ENCODE peak calls at places on chromosomes 6 and 20, in ten cellular contexts. K, D, X, I, M, O, B, V, W and N are unnamed samples.

GRCh38 chr6:136468711-136469110 is 81.5 kb downstream of the MAP7 start:
- DNase-seq in K (no peak), V (no peak), O (no peak), X (no peak), W (no peak), I (no peak), B (no peak), M (no peak), D (no peak), N (no peak)

GRCh38 chr20:48215536-48215935 is 430.3 kb upstream of the SULF2 start:
- DNase-seq in B (no peak), D (no peak), O (no peak), I (no peak), K (no peak), X (no peak), W (no peak), V (no peak), M (no peak), N (no peak)

GRCh38 chr20:51562334-51563140 is 20.0 kb upstream of the NFATC2 start:
- DNase-seq in M (peak; percentile 95), X (peak; percentile 25), B (no peak), V (no peak), D (peak; percentile 85), O (peak; percentile 61), I (peak; percentile 31), W (peak; percentile 34), K (peak; percentile 57), N (peak; percentile 35)

GRCh38 chr6:34875292-34876213 is 12.3 kb downstream of the TAF11 start:
- DNase-seq in O (no peak), B (no peak), W (no peak), K (no peak), V (no peak), I (no peak), X (no peak), M (no peak), D (no peak), N (no peak)

GRCh38 chr20:23161244-23161875 is 75.2 kb upstream of the CD93 start:
- DNase-seq in W (peak; percentile 65), K (no peak), V (no peak), B (no peak), M (no peak), I (no peak), D (no peak), O (no peak), X (no peak), N (no peak)

GRCh38 chr6:15588966-15589634 is 73.7 kb downstream of the DTNBP1 start:
- DNase-seq in X (no peak), D (no peak), B (no peak), I (no peak), M (no peak), V (no peak), O (no peak), W (no peak), K (no peak), N (peak; percentile 19)

GRCh38 chr6:166627875-166628849 is 1.1 kb upstream of the RPS6KA2 start:
- DNase-seq in V (no peak), I (peak; percentile 43), X (peak; percentile 60), D (peak; percentile 65), O (peak; percentile 79), M (peak; percentile 94), K (peak; percentile 76), B (peak; percentile 25), W (peak; percentile 78), N (peak; percentile 71)

GRCh38 chr6:84137989-84138575 is 89.4 kb downstream of the CEP162 start:
- DNase-seq in K (no peak), X (no peak), M (no peak), O (no peak), I (no peak), W (no peak), B (no peak), D (no peak), V (no peak), N (no peak)

GRCh38 chr20:11153819-11154218 is 480.0 kb upstream of the JAG1 start:
- DNase-seq in D (no peak), W (no peak), M (no peak), I (no peak), O (no peak), B (no peak), V (no peak), K (no peak), X (no peak), N (no peak)

GRCh38 chr6:133997267-133997666 is 44.2 kb downstream of the TBPL1 start:
- DNase-seq in W (no peak), O (no peak), I (no peak), X (no peak), B (no peak), D (no peak), M (no peak), K (no peak), V (no peak), N (no peak)

GRCh38 chr6:104207635-104208034 is 652.1 kb downstream of the HACE1 start:
- DNase-seq in I (no peak), K (no peak), O (no peak), B (no peak), W (no peak), M (no peak), V (no peak), X (no peak), D (no peak), N (no peak)

GRCh38 chr20:7843613-7844012 is 96.6 kb downstream of the HAO1 start:
- DNase-seq in D (no peak), B (no peak), O (no peak), K (no peak), I (no peak), W (peak; percentile 24), M (peak; percentile 87), X (no peak), V (no peak), N (no peak)

GRCh38 chr6:146543211-146543939 is at the start of gene RAB32:
- DNase-seq in I (peak; percentile 32), B (peak; percentile 89), V (peak; percentile 73), W (peak; percentile 97), K (peak; percentile 94), D (peak; percentile 90), M (peak; percentile 97), X (peak; percentile 29), O (peak; percentile 92), N (peak; percentile 76)

GRCh38 chr6:146544783-146545182 is 1.1 kb downstream of the RAB32 start:
- DNase-seq in B (no peak), W (no peak), D (no peak), V (no peak), O (no peak), I (no peak), M (no peak), K (no peak), X (no peak), N (no peak)

GRCh38 chr6:146545608-146546007 is 2.0 kb downstream of the RAB32 start:
- DNase-seq in B (no peak), W (no peak), K (no peak), D (no peak), M (no peak), V (no peak), I (no peak), X (no peak), O (no peak), N (no peak)

GRCh38 chr6:146542881-146543210 is 787 bp upstream of the RAB32 start:
- DNase-seq in D (no peak), X (no peak), M (no peak), I (no peak), V (no peak), B (no peak), K (no peak), W (no peak), O (no peak), N (no peak)

DNA sequence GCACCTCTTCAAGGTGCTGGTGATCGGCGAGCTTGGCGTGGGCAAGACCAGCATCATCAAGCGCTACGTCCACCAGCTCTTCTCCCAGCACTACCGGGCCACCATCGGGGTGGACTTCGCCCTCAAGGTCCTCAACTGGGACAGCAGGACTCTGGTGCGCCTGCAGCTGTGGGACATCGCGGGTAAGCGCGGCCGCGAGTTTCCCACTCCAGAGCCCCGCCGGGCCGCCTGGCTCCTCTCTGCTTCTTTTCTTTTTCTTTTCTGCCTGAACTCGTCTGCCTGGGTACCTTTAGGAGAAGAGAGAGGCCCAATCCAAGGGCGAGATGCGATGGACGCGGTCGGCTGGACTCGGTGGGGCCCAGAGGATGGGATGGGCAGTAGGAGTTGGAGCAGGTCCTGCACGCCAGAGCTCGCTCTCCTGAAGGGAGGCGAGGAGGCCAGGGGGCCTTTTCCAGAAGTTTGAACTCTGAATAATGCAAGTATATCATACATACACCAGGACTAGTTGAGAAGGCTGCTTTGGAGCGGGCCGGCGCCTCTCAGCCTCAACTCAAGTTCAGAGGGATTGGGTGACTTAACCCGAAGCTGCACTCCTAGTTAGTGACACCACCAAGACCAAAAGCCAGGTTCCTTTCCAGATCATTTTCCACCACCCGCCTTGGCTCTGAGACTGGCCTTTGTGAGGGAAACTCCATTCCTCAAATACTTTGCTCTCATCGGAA is 468 bp downstream of the RAB32 start:
- DNase-seq in X (no peak), I (no peak), B (peak; percentile 74), O (peak; percentile 62), M (peak; percentile 89), V (no peak), D (peak; percentile 39), W (peak; percentile 50), K (peak; percentile 49), N (peak; percentile 28)
- TF ChIP-seq POLR2A in X (no peak), I (no peak), B (peak; percentile 60), O (no peak), M (no peak), V (no peak), D (no peak), W (no peak), K (no peak), N (no peak)

DNA sequence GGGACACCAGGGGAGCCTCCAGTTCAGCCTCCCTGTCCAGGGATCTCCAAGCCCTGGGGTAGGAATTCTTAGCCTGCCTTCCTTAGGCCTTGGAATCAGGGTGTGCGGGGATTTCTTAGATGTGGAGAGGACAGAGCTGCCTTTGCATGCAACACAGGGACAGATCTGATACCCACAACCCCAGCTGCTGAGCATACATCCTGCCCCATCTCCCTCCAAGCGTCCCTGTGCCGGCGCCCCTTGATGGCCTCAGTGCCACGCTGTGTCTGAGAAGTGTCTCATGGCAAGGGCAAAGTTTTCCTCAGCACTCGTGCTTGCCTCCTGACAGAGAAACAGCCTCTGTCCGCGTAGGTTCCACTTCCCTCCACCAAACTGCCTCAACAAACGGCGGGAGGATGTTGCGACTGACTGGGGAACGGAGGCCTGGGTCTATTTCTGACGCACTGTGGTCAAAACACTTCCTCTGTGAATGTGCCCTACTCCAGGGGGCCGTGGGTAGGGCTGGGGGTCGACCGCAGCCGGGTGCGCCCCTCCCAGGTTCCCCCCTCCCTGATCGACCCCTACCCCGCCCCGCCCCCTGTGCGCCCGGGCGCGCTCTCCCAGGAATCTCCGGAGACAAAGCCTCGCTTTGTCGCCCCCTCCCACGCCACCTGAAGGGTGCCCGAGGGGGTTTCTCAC is 950 bp downstream of the MICAL1 start:
- DNase-seq in I (peak; percentile 68), D (no peak), O (peak; percentile 38), X (peak; percentile 88), B (no peak), K (peak; percentile 58), M (peak; percentile 92), V (no peak), W (peak; percentile 77), N (no peak)
- TF ChIP-seq POLR2A in I (peak; percentile 74), D (no peak), O (peak; percentile 45), X (peak; percentile 46), B (no peak), K (no peak), M (no peak), V (no peak), W (peak; percentile 80), N (no peak)

GRCh38 chr20:36605309-36606170 is at the start of gene RAB5IF:
- DNase-seq in D (peak; percentile 99), W (peak; percentile 98), X (peak; percentile 97), M (peak; percentile 100), I (peak; percentile 85), O (peak; percentile 99), V (peak; percentile 99), B (peak; percentile 99), K (peak; percentile 100), N (peak; percentile 100)
- TF ChIP-seq POLR2A in D (peak; percentile 23), W (peak; percentile 97), X (peak; percentile 94), M (no peak), I (peak; percentile 80), O (peak; percentile 90), V (peak; percentile 66), B (peak; percentile 100), K (peak; percentile 40), N (peak; percentile 92)

GRCh38 chr20:44908987-44909871 is 631 bp upstream of the PABPC1L start:
- DNase-seq in I (no peak), X (no peak), D (no peak), O (no peak), M (no peak), K (no peak), V (no peak), W (no peak), B (no peak), N (peak; percentile 32)
- TF ChIP-seq POLR2A in I (no peak), X (no peak), D (no peak), O (no peak), M (no peak), K (no peak), V (no peak), W (no peak), B (no peak), N (no peak)